ENCODE peak calls at places on chromosomes 11 and 22, in seven cellular contexts. X, U, C, H, I, M and G are unnamed samples.
A peak's percentile ranks its signal among the peaks of the same experiment; 100 is the strongest.

GRCh38 chr11:117188620-117189081 is 10.1 kb downstream of the SIDT2 start:
- DNase-seq in H (no peak), U (peak; percentile 21), M (peak; percentile 73), C (no peak), I (no peak), X (no peak), G (peak; percentile 14)

GRCh38 chr11:64224151-64224890 is 1.7 kb downstream of the TRPT1 start:
- DNase-seq in X (no peak), U (no peak), H (no peak), M (peak; percentile 74), I (peak; percentile 49), C (peak; percentile 15), G (no peak)

GRCh38 chr22:17470880-17471500 is 92.3 kb upstream of the SLC25A18 start:
- DNase-seq in U (no peak), I (no peak), M (no peak), C (no peak), X (no peak), H (no peak), G (no peak)

GRCh38 chr11:17845431-17845881 is 110.9 kb downstream of the KCNC1 start:
- DNase-seq in C (no peak), M (no peak), X (no peak), U (no peak), H (no peak), I (peak; percentile 89), G (no peak)

GRCh38 chr11:103622296-103622695 is 414.1 kb upstream of the DDI1 start:
- DNase-seq in U (no peak), M (no peak), H (no peak), C (no peak), X (no peak), I (no peak), G (no peak)

GRCh38 chr22:40425082-40425481 is 54.7 kb downstream of the SGSM3 start:
- DNase-seq in H (no peak), X (no peak), I (no peak), M (no peak), C (no peak), U (no peak), G (no peak)

GRCh38 chr11:84685976-84686375 is 941.2 kb downstream of the DLG2 start:
- DNase-seq in H (no peak), U (no peak), M (no peak), X (no peak), C (no peak), I (no peak), G (no peak)

GRCh38 chr22:39349967-39350802 is at the start of gene SYNGR1:
- DNase-seq in H (peak; percentile 43), U (no peak), I (no peak), C (no peak), M (no peak), X (no peak), G (no peak)

GRCh38 chr11:97607301-97608000 is 1217.6 kb downstream of the JRKL start:
- DNase-seq in U (no peak), H (no peak), C (no peak), X (no peak), I (no peak), M (no peak), G (no peak)

GRCh38 chr11:31397239-31397834 is 27.7 kb downstream of the DNAJC24 start:
- DNase-seq in H (no peak), X (peak; percentile 18), I (peak; percentile 56), U (peak; percentile 17), C (no peak), M (no peak), G (peak; percentile 21)

GRCh38 chr22:17318817-17319216 is 50.4 kb upstream of the CECR2 start:
- DNase-seq in U (no peak), C (no peak), I (no peak), X (no peak), H (no peak), M (no peak), G (no peak)

GRCh38 chr11:45662096-45662664 is 3.2 kb downstream of the CHST1 start:
- DNase-seq in H (no peak), I (no peak), C (no peak), X (no peak), U (no peak), M (no peak), G (no peak)

GRCh38 chr22:39297490-39298193 is 21.8 kb downstream of the RPL3 start:
- DNase-seq in I (no peak), U (no peak), C (no peak), M (no peak), H (no peak), X (no peak), G (no peak)

GRCh38 chr11:210803-211180 is 3.3 kb downstream of the RIC8A start:
- DNase-seq in X (no peak), I (no peak), M (no peak), C (no peak), U (no peak), H (no peak), G (no peak)

GRCh38 chr11:117020873-117021564 is 77.2 kb downstream of the SIK3 start:
- DNase-seq in H (no peak), I (no peak), C (no peak), X (peak; percentile 83), M (no peak), U (no peak), G (no peak)

GRCh38 chr11:64878223-64878493 is 263 bp downstream of the EHD1 start:
- DNase-seq in C (no peak), X (no peak), U (no peak), H (no peak), I (no peak), M (no peak), G (no peak)

GRCh38 chr11:14273885-14274284 is 85.1 kb downstream of the RRAS2 start:
- DNase-seq in X (no peak), U (no peak), H (no peak), C (no peak), I (no peak), M (no peak), G (no peak)

GRCh38 chr11:128284634-128285033 is 302.7 kb downstream of the ETS1 start:
- DNase-seq in I (no peak), M (no peak), X (no peak), C (no peak), U (no peak), H (no peak), G (no peak)

GRCh38 chr11:8092587-8093424 is 11.8 kb downstream of the TUB start:
- DNase-seq in C (no peak), H (no peak), U (peak; percentile 79), M (peak; percentile 72), X (peak; percentile 58), I (peak; percentile 76), G (peak; percentile 82)

GRCh38 chr22:35436421-35436820 is 36.5 kb downstream of the MCM5 start:
- DNase-seq in C (no peak), I (no peak), M (no peak), H (no peak), X (no peak), U (no peak), G (no peak)

GRCh38 chr22:27433585-27434190 is 367.9 kb downstream of the MN1 start:
- DNase-seq in I (peak; percentile 38), X (no peak), C (no peak), H (no peak), U (no peak), M (no peak), G (no peak)

GRCh38 chr22:23787600-23787896 is 782 bp downstream of the SMARCB1 start:
- DNase-seq in X (no peak), I (no peak), H (no peak), M (no peak), U (no peak), C (no peak), G (no peak)

GRCh38 chr22:23789121-23789520 is 2.4 kb downstream of the SMARCB1 start:
- DNase-seq in X (no peak), I (no peak), H (no peak), U (no peak), C (no peak), M (peak; percentile 41), G (no peak)

GRCh38 chr22:23790819-23791736 is 4.3 kb downstream of the SMARCB1 start:
- DNase-seq in U (no peak), C (no peak), M (peak; percentile 60), X (no peak), H (no peak), I (no peak), G (no peak)

GRCh38 chr22:23787910-23788309 is 1.1 kb downstream of the SMARCB1 start:
- DNase-seq in I (no peak), H (no peak), U (no peak), M (peak; percentile 68), X (no peak), C (no peak), G (no peak)

GRCh38 chr22:23789638-23790037 is 2.9 kb downstream of the SMARCB1 start:
- DNase-seq in M (peak; percentile 55), C (no peak), U (no peak), H (no peak), I (no peak), X (peak; percentile 71), G (no peak)
- TF ChIP-seq CTCF in M (no peak), C (no peak), U (no peak), H (no peak), I (no peak), X (peak; percentile 72), G (no peak)

GRCh38 chr11:131889760-131890620 is 519.6 kb downstream of the NTM start:
- DNase-seq in I (no peak), U (no peak), M (no peak), X (no peak), C (no peak), H (no peak), G (no peak)
- TF ChIP-seq CTCF in I (no peak), U (no peak), M (no peak), X (no peak), C (no peak), H (no peak), G (no peak)

GRCh38 chr11:61902313-61902712 is 11.0 kb upstream of the FADS3 start:
- DNase-seq in X (no peak), C (no peak), I (no peak), M (no peak), H (no peak), U (no peak), G (no peak)

GRCh38 chr11:61898247-61898582 is 6.9 kb upstream of the FADS3 start:
- DNase-seq in C (no peak), I (no peak), X (no peak), U (no peak), M (no peak), H (no peak), G (no peak)

GRCh38 chr11:61899146-61899841 is 7.9 kb upstream of the FADS3 start:
- DNase-seq in X (peak; percentile 72), I (peak; percentile 94), U (peak; percentile 96), M (no peak), H (peak; percentile 97), C (peak; percentile 92), G (peak; percentile 95)

GRCh38 chr11:61901353-61901858 is 10.1 kb upstream of the FADS3 start:
- DNase-seq in M (no peak), I (peak; percentile 19), U (no peak), X (no peak), C (no peak), H (no peak), G (no peak)

DNA sequence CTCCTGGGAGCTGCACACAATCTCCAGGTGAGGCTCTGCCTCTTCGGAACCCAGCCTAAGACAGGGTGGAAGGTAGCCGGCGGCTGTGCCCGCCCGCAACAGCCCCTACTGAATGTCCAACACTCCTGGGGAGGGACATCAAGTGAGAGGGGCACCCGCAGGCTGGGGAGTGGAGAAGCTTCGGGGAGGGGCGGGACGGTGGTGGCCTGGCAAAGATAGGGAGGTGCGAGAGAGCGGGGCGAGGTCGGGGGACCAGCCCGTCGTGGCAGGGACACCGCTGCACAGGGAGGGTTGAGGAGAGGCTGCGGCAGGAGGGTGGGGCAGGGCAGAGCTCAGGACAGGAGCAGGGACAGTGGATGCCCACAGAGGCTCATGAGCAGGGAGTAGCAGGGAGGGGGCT is 8.9 kb upstream of the FADS3 start:
- DNase-seq in I (no peak), U (no peak), X (no peak), M (no peak), H (no peak), C (no peak), G (no peak)
- TF ChIP-seq CTCF in I (no peak), U (no peak), X (no peak), M (no peak), H (no peak), C (no peak), G (no peak)

GRCh38 chr11:44338721-44339529 is 29.0 kb upstream of the ALX4 start:
- DNase-seq in X (no peak), I (no peak), M (no peak), H (no peak), U (no peak), C (no peak), G (no peak)
- TF ChIP-seq CTCF in X (no peak), I (no peak), M (no peak), H (no peak), U (no peak), C (no peak), G (no peak)